ENCODE peak calls at places on chromosomes 4 and X, in nine cellular contexts. M, U, W, L, G, P, V, T and Z are unnamed samples.

GRCh38 chr4:25144870-25145481 is 15.3 kb downstream of the SEPSECS start:
- DNase-seq in M (peak), U (peak), W (no peak), L (peak), G (no peak), P (no peak), V (peak), T (peak), Z (peak)

GRCh38 chr4:36872679-36873078 is 371.9 kb upstream of the NWD2 start:
- DNase-seq in M (no peak), U (no peak), W (no peak), L (no peak), G (no peak), P (no peak), V (no peak), T (no peak), Z (no peak)

GRCh38 chrX:107355533-107355932 is 93.9 kb upstream of the FRMPD3 start:
- DNase-seq in M (no peak), U (no peak), W (no peak), L (no peak), G (no peak), P (no peak), V (no peak), T (no peak), Z (no peak)

GRCh38 chr4:726235-726787 is 20.7 kb downstream of the PCGF3 start:
- DNase-seq in M (no peak), U (no peak), W (no peak), L (no peak), G (no peak), P (no peak), V (peak), T (peak), Z (peak)

GRCh38 chr4:152189451-152190179 is 346.3 kb downstream of the FBXW7 start:
- DNase-seq in M (no peak), U (no peak), W (no peak), L (no peak), G (no peak), P (no peak), V (no peak), T (no peak), Z (no peak)

GRCh38 chr4:103011378-103012025 is 8.0 kb downstream of the SLC9B1 start:
- DNase-seq in M (peak), U (peak), W (peak), L (no peak), G (peak), P (peak), V (peak), T (peak), Z (peak)

GRCh38 chrX:9865804-9866471 is 79.7 kb downstream of the SHROOM2 start:
- DNase-seq in M (no peak), U (peak), W (no peak), L (peak), G (peak), P (no peak), V (no peak), T (peak), Z (peak)

GRCh38 chr4:164734476-164734875 is 19.5 kb upstream of the SMIM31 start:
- DNase-seq in M (no peak), U (no peak), W (no peak), L (no peak), G (no peak), P (no peak), V (no peak), T (no peak), Z (no peak)

GRCh38 chr4:80340036-80340435 is 4.5 kb downstream of the CFAP299 start:
- DNase-seq in M (no peak), U (no peak), W (no peak), L (no peak), G (no peak), P (no peak), V (peak), T (peak), Z (no peak)

GRCh38 chr4:122914938-122915337 is 7.5 kb downstream of the NUDT6 start:
- DNase-seq in M (no peak), U (no peak), W (no peak), L (peak), G (no peak), P (no peak), V (peak), T (peak), Z (peak)

GRCh38 chrX:1045680-1046314 is 166.7 kb downstream of the CRLF2 start:
- DNase-seq in M (no peak), U (no peak), W (no peak), L (no peak), G (no peak), P (no peak), V (no peak), T (no peak), Z (no peak)

GRCh38 chrX:153830632-153831434 is 489 bp upstream of the PDZD4 start:
- DNase-seq in M (no peak), U (no peak), W (no peak), L (no peak), G (no peak), P (no peak), V (no peak), T (no peak), Z (no peak)

GRCh38 chr4:26325191-26325590 is 4.4 kb downstream of the RBPJ start:
- DNase-seq in M (peak), U (peak), W (no peak), L (peak), G (peak), P (no peak), V (peak), T (peak), Z (peak)

GRCh38 chr4:59597536-59598232 is 1602.4 kb upstream of the ADGRL3 start:
- DNase-seq in M (no peak), U (no peak), W (no peak), L (no peak), G (peak), P (no peak), V (no peak), T (no peak), Z (peak)

GRCh38 chr4:81736324-81736723 is 264.6 kb upstream of the RASGEF1B start:
- DNase-seq in M (no peak), U (no peak), W (no peak), L (no peak), G (no peak), P (no peak), V (no peak), T (no peak), Z (no peak)

GRCh38 chrX:97060019-97060418 is 176.3 kb downstream of the RPA4 start:
- DNase-seq in M (no peak), U (no peak), W (no peak), L (no peak), G (no peak), P (no peak), V (no peak), T (no peak), Z (no peak)

GRCh38 chrX:129540725-129541184 is 696 bp downstream of the OCRL start:
- DNase-seq in M (peak), U (peak), W (no peak), L (no peak), G (peak), P (no peak), V (no peak), T (peak), Z (no peak)

GRCh38 chr4:184793735-184794355 is 31.9 kb downstream of the ACSL1 start:
- DNase-seq in M (no peak), U (no peak), W (no peak), L (no peak), G (no peak), P (no peak), V (no peak), T (no peak), Z (no peak)

GRCh38 chr4:148618856-148619255 is 176.6 kb upstream of the NR3C2 start:
- DNase-seq in M (no peak), U (peak), W (no peak), L (no peak), G (no peak), P (no peak), V (no peak), T (peak), Z (no peak)

GRCh38 chr4:109675181-109675580 is 28.1 kb downstream of the CASP6 start:
- DNase-seq in M (no peak), U (no peak), W (no peak), L (no peak), G (no peak), P (no peak), V (no peak), T (no peak), Z (no peak)

GRCh38 chr4:25440478-25441030 is 63.5 kb downstream of the ANAPC4 start:
- DNase-seq in M (no peak), U (no peak), W (peak), L (no peak), G (no peak), P (peak), V (peak), T (no peak), Z (no peak)

GRCh38 chrX:24659646-24660045 is 12.5 kb upstream of the PCYT1B start:
- DNase-seq in M (no peak), U (no peak), W (no peak), L (no peak), G (no peak), P (no peak), V (no peak), T (no peak), Z (no peak)

GRCh38 chrX:29560065-29560464 is 655.3 kb upstream of the MAGEB2 start:
- DNase-seq in M (no peak), U (no peak), W (no peak), L (no peak), G (no peak), P (no peak), V (no peak), T (no peak), Z (no peak)

GRCh38 chr4:153074501-153075255 is 129.6 kb upstream of the TRIM2 start:
- DNase-seq in M (no peak), U (no peak), W (no peak), L (no peak), G (peak), P (no peak), V (peak), T (no peak), Z (no peak)

GRCh38 chrX:75156537-75156945 is 458 bp upstream of the ABCB7 start:
- DNase-seq in M (peak), U (no peak), W (no peak), L (peak), G (peak), P (no peak), V (peak), T (peak), Z (peak)

GRCh38 chrX:43557792-43558191 is 98.3 kb upstream of the MAOA start:
- DNase-seq in M (peak), U (peak), W (peak), L (peak), G (peak), P (peak), V (peak), T (peak), Z (peak)

GRCh38 chr4:46844325-46844917 is 64.6 kb downstream of the COX7B2 start:
- DNase-seq in M (peak), U (peak), W (no peak), L (peak), G (peak), P (no peak), V (peak), T (peak), Z (peak)

GRCh38 chr4:43776371-43776770 is 672.2 kb downstream of the KCTD8 start:
- DNase-seq in M (peak), U (peak), W (no peak), L (no peak), G (no peak), P (no peak), V (no peak), T (peak), Z (peak)

GRCh38 chr4:166432842-166433241 is 559.8 kb downstream of the TLL1 start:
- DNase-seq in M (no peak), U (peak), W (no peak), L (no peak), G (peak), P (no peak), V (no peak), T (peak), Z (peak)

GRCh38 chr4:153222790-153223417 is 18.7 kb downstream of the TRIM2 start:
- DNase-seq in M (peak), U (peak), W (peak), L (no peak), G (peak), P (peak), V (peak), T (peak), Z (peak)

GRCh38 chr4:159015862-159016261 is 87.0 kb upstream of the RAPGEF2 start:
- DNase-seq in M (no peak), U (no peak), W (no peak), L (no peak), G (no peak), P (no peak), V (no peak), T (peak), Z (peak)

GRCh38 chr4:23882976-23883531 is 6.8 kb downstream of the PPARGC1A start:
- DNase-seq in M (no peak), U (no peak), W (no peak), L (no peak), G (peak), P (no peak), V (no peak), T (no peak), Z (peak)

GRCh38 chr4:27176881-27177280 is 316.2 kb downstream of the STIM2 start:
- DNase-seq in M (no peak), U (no peak), W (no peak), L (no peak), G (no peak), P (no peak), V (no peak), T (no peak), Z (no peak)

GRCh38 chrX:115260330-115260729 is 26.4 kb upstream of the LRCH2 start:
- DNase-seq in M (peak), U (peak), W (no peak), L (no peak), G (peak), P (no peak), V (peak), T (peak), Z (no peak)

GRCh38 chr4:78776729-78777555 is 792 bp downstream of the BMP2K start:
- DNase-seq in M (peak), U (peak), W (peak), L (peak), G (peak), P (peak), V (peak), T (peak), Z (peak)
- H3K4me3 ChIP-seq in M (peak), U (peak), W (peak), L (peak), G (peak), P (peak), V (peak), T (peak), Z (peak)

GRCh38 chr4:48071171-48071570 is 54.6 kb downstream of the NIPAL1 start:
- DNase-seq in M (peak), U (peak), W (no peak), L (peak), G (peak), P (no peak), V (peak), T (no peak), Z (peak)
- TF ChIP-seq CTCF in M (no peak), U (no peak), W (no peak), L (peak), G (no peak), P (no peak), V (no peak), T (no peak), Z (no peak)

GRCh38 chr4:105145059-105145912 is 1.4 kb upstream of the TET2 start:
- DNase-seq in M (peak), U (no peak), W (no peak), L (no peak), G (no peak), P (no peak), V (no peak), T (peak), Z (no peak)
- H3K4me3 ChIP-seq in M (peak), U (peak), W (peak), L (peak), G (peak), P (peak), V (peak), T (peak), Z (peak)

GRCh38 chr4:77045490-77045889 is 30.3 kb downstream of the CCNI start:
- DNase-seq in M (peak), U (peak), W (no peak), L (no peak), G (no peak), P (no peak), V (peak), T (peak), Z (peak)
- TF ChIP-seq CTCF in M (peak), U (peak), W (no peak), L (peak), G (peak), P (peak), V (peak), T (peak), Z (peak)

GRCh38 chr4:56410247-56410646 is 23.0 kb upstream of the AASDH start:
- DNase-seq in M (peak), U (peak), W (peak), L (peak), G (peak), P (peak), V (peak), T (peak), Z (peak)
- H3K4me3 ChIP-seq in M (no peak), U (peak), W (no peak), L (peak), G (peak), P (peak), V (no peak), T (peak), Z (peak)

GRCh38 chr4:155638195-155638960 is 28.3 kb upstream of the GUCY1A1 start:
- DNase-seq in M (no peak), U (no peak), W (no peak), L (no peak), G (no peak), P (no peak), V (no peak), T (no peak), Z (no peak)

GRCh38 chr4:155639674-155640529 is 26.7 kb upstream of the GUCY1A1 start:
- DNase-seq in M (no peak), U (no peak), W (no peak), L (no peak), G (no peak), P (no peak), V (no peak), T (no peak), Z (peak)

GRCh38 chr4:155643087-155643486 is 23.6 kb upstream of the GUCY1A1 start:
- DNase-seq in M (no peak), U (no peak), W (no peak), L (no peak), G (no peak), P (no peak), V (no peak), T (no peak), Z (no peak)
- TF ChIP-seq CTCF in M (no peak), U (no peak), W (no peak), L (no peak), G (no peak), P (no peak), V (no peak), T (no peak), Z (no peak)

GRCh38 chr4:67883902-67884301 is at the start of gene TMPRSS11D:
- DNase-seq in M (no peak), U (no peak), W (no peak), L (no peak), G (no peak), P (no peak), V (no peak), T (no peak), Z (no peak)

GRCh38 chr4:67883463-67883862 is 339 bp downstream of the TMPRSS11D start:
- DNase-seq in M (no peak), U (no peak), W (no peak), L (no peak), G (no peak), P (no peak), V (no peak), T (no peak), Z (no peak)

GRCh38 chr4:67881226-67881625 is 2.6 kb downstream of the TMPRSS11D start:
- DNase-seq in M (no peak), U (no peak), W (no peak), L (no peak), G (no peak), P (no peak), V (no peak), T (no peak), Z (no peak)

GRCh38 chr4:67885727-67886126 is 1.9 kb upstream of the TMPRSS11D start:
- DNase-seq in M (peak), U (peak), W (no peak), L (peak), G (peak), P (no peak), V (peak), T (peak), Z (peak)

GRCh38 chr4:67886281-67886680 is 2.5 kb upstream of the TMPRSS11D start:
- DNase-seq in M (no peak), U (peak), W (no peak), L (peak), G (peak), P (no peak), V (peak), T (peak), Z (peak)
- H3K4me3 ChIP-seq in M (no peak), U (peak), W (no peak), L (no peak), G (no peak), P (no peak), V (no peak), T (no peak), Z (no peak)

GRCh38 chrX:20218809-20219505 is 47.8 kb downstream of the RPS6KA3 start:
- DNase-seq in M (peak), U (no peak), W (no peak), L (no peak), G (no peak), P (peak), V (peak), T (no peak), Z (peak)
- TF ChIP-seq CTCF in M (peak), U (no peak), W (no peak), L (no peak), G (no peak), P (no peak), V (peak), T (no peak), Z (peak)